ENCODE peak calls at places on chromosomes 2 and 18, in six cellular contexts. X is A549, E is GM20000, Y is thoracic aorta, L is AG09319, S is glutamatergic neuron. W is an unnamed sample.

GRCh38 chr2:84840306-84840705 is 40.6 kb downstream of the TRABD2A start:
- DNase-seq in X (peak), E (no peak), Y (no peak), L (no peak), S (no peak), W (no peak)

GRCh38 chr2:120736202-120736954 is 710 bp downstream of the GLI2 start:
- DNase-seq in X (peak), E (no peak), Y (no peak), L (no peak), S (no peak), W (no peak)

GRCh38 chr2:183291436-183291835 is 167.2 kb downstream of the NUP35 start:
- DNase-seq in X (no peak), E (no peak), Y (no peak), L (no peak), S (no peak), W (no peak)

GRCh38 chr2:239664216-239664785 is 263.5 kb upstream of the HDAC4 start:
- DNase-seq in X (no peak), E (no peak), Y (no peak), L (no peak), S (no peak), W (no peak)

GRCh38 chr2:189281151-189281550 is 101.6 kb upstream of the COL5A2 start:
- DNase-seq in X (no peak), E (no peak), Y (no peak), L (no peak), S (no peak), W (no peak)

GRCh38 chr2:235966932-235967331 is 201.3 kb downstream of the GBX2 start:
- DNase-seq in X (no peak), E (no peak), Y (no peak), L (no peak), S (no peak), W (no peak)

GRCh38 chr2:133506962-133507361 is 61.3 kb downstream of the NCKAP5 start:
- DNase-seq in X (no peak), E (no peak), Y (no peak), L (no peak), S (no peak), W (no peak)

GRCh38 chr2:64731306-64731654 is 77.6 kb upstream of the SERTAD2 start:
- DNase-seq in X (no peak), E (no peak), Y (no peak), L (no peak), S (no peak), W (no peak)

GRCh38 chr18:11387880-11388279 is 221.5 kb upstream of the SLC35G4 start:
- DNase-seq in X (peak), E (peak), Y (peak), L (no peak), S (no peak), W (peak)

GRCh38 chr2:10495311-10495987 is 47.3 kb upstream of the ODC1 start:
- DNase-seq in X (no peak), E (no peak), Y (no peak), L (no peak), S (no peak), W (peak)

GRCh38 chr2:69937968-69938367 is 23.1 kb downstream of the MXD1 start:
- DNase-seq in X (no peak), E (no peak), Y (no peak), L (no peak), S (no peak), W (no peak)

GRCh38 chr2:69244889-69245288 is 142.1 kb downstream of the GFPT1 start:
- DNase-seq in X (no peak), E (no peak), Y (no peak), L (no peak), S (no peak), W (no peak)

GRCh38 chr18:34121157-34121807 is 103.4 kb downstream of the NOL4 start:
- DNase-seq in X (no peak), E (no peak), Y (no peak), L (no peak), S (no peak), W (no peak)

GRCh38 chr2:204530464-204530805 is 14.8 kb upstream of the PARD3B start:
- DNase-seq in X (no peak), E (no peak), Y (no peak), L (no peak), S (no peak), W (no peak)

GRCh38 chr18:70289351-70290330 is 796 bp downstream of the SOCS6 start:
- DNase-seq in X (no peak), E (peak), Y (no peak), L (no peak), S (peak), W (peak)

GRCh38 chr18:6994053-6994452 is 123.5 kb downstream of the LAMA1 start:
- DNase-seq in X (no peak), E (no peak), Y (no peak), L (no peak), S (no peak), W (no peak)

GRCh38 chr2:119158563-119159347 is at the start of gene C1QL2:
- DNase-seq in X (peak), E (no peak), Y (no peak), L (no peak), S (peak), W (no peak)

GRCh38 chr2:47043142-47043890 is 111.8 kb downstream of the STPG4 start:
- DNase-seq in X (peak), E (no peak), Y (no peak), L (peak), S (peak), W (no peak)

GRCh38 chr2:143068094-143068890 is 60.9 kb upstream of the ARHGAP15 start:
- DNase-seq in X (no peak), E (no peak), Y (no peak), L (no peak), S (no peak), W (no peak)

GRCh38 chr2:30649828-30650227 is 157.4 kb downstream of the CAPN13 start:
- DNase-seq in X (no peak), E (no peak), Y (no peak), L (no peak), S (no peak), W (no peak)

GRCh38 chr2:47257837-47258436 is 102.8 kb upstream of the STPG4 start:
- DNase-seq in X (no peak), E (peak), Y (no peak), L (no peak), S (no peak), W (no peak)

GRCh38 chr2:182103531-182103930 is 117.9 kb downstream of the PPP1R1C start:
- DNase-seq in X (no peak), E (no peak), Y (no peak), L (no peak), S (no peak), W (no peak)

GRCh38 chr2:51710222-51710621 is 678.3 kb upstream of the NRXN1 start:
- DNase-seq in X (peak), E (peak), Y (no peak), L (no peak), S (peak), W (peak)

GRCh38 chr2:224870341-224870740 is 154.2 kb upstream of the CCDC195 start:
- DNase-seq in X (no peak), E (no peak), Y (no peak), L (no peak), S (no peak), W (no peak)

GRCh38 chr2:189412330-189412953 is 28.8 kb upstream of the WDR75 start:
- DNase-seq in X (peak), E (peak), Y (no peak), L (peak), S (peak), W (peak)

GRCh38 chr2:72915907-72916742 is 1.2 kb upstream of the EMX1 start:
- DNase-seq in X (peak), E (peak), Y (no peak), L (no peak), S (peak), W (peak)

GRCh38 chr2:241894681-241895426 is 25.3 kb downstream of the RTP5 start:
- DNase-seq in X (no peak), E (no peak), Y (no peak), L (no peak), S (no peak), W (no peak)

GRCh38 chr2:96961551-96961950 is 24.8 kb downstream of the FAM178B start:
- DNase-seq in X (no peak), E (no peak), Y (no peak), L (no peak), S (no peak), W (no peak)

GRCh38 chr18:79413901-79414300 is 18.2 kb downstream of the NFATC1 start:
- DNase-seq in X (no peak), E (no peak), Y (no peak), L (no peak), S (no peak), W (no peak)

GRCh38 chr18:59733411-59733810 is 36.2 kb upstream of the CCBE1 start:
- DNase-seq in X (no peak), E (no peak), Y (no peak), L (no peak), S (no peak), W (no peak)

GRCh38 chr2:226622484-226622883 is 177.1 kb downstream of the IRS1 start:
- DNase-seq in X (peak), E (no peak), Y (no peak), L (no peak), S (no peak), W (no peak)
- TF ChIP-seq CTCF in X (no peak), E (no peak), Y (no peak), L (no peak), S (no peak), W (no peak)

DNA sequence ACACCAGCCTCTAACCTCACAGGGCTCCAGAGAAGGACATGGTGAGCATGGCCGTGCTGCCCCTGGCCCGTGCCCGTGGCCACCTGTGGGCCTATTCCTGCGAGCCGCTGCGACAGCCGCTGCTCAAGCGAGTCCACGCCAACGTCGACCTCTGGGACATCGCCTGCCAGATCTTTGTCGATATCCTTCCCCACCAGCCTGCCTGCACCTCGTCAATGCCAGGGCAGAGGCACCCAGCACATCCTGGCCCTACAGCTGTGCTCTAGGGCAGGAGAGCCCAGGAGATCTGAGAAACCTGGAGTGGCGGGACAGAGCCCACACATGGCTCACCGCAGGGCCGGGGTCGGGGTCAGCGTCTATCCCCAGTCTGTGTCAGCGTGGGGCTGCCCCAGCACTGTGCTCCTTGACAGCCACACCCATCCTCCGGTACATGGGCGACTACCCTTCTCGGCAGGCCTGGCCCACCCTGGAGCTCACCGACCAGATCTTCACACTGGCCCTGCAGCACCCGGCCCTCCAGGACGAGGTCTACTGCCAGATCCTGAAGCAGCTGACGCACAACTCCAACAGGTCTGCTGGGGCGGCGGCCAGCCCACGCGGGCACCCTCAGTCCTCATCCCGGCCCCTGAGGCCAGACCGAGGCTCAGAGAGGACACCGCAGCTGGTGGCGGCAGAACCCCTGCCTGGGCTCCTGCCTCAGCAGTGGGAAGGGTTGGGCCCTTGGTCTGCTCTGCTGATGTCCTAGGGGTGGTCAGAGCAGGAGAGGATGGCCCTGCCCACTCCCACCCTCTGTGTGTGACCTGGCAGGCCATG is 14.6 kb upstream of the GPR17 start:
- DNase-seq in X (no peak), E (no peak), Y (no peak), L (no peak), S (no peak), W (no peak)
- TF ChIP-seq CTCF in X (no peak), E (no peak), Y (no peak), L (no peak), S (no peak), W (no peak)

DNA sequence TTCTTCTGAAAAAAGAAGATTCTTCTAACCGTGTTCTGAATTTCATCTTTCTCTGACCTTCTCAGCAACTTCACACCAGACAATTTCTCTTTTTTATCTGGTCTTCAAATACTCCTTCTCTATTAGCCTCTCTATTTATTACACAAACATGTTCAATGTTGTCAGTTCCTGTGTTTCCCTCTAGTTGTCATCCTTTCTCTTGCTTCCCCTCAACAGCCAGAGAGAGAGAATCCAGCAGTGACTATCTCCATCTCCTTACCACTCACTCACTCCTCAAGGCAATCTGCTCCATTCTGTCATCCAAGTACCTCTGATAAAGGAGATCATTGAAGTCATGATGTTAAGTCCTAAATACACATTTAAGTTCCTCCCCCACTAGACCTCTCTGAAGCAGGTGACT is 491.9 kb upstream of the CHAC2 start:
- DNase-seq in X (no peak), E (no peak), Y (no peak), L (no peak), S (no peak), W (no peak)
- TF ChIP-seq CTCF in X (no peak), E (no peak), Y (no peak), L (no peak), S (no peak), W (no peak)

GRCh38 chr2:196431076-196431475 is 208.4 kb upstream of the CCDC150 start:
- DNase-seq in X (no peak), E (no peak), Y (no peak), L (no peak), S (no peak), W (no peak)

GRCh38 chr2:196433116-196433515 is 206.4 kb upstream of the CCDC150 start:
- DNase-seq in X (no peak), E (no peak), Y (no peak), L (no peak), S (no peak), W (no peak)

GRCh38 chr2:196434217-196434616 is 205.3 kb upstream of the CCDC150 start:
- DNase-seq in X (no peak), E (no peak), Y (no peak), L (no peak), S (no peak), W (no peak)

GRCh38 chr2:196435189-196435588 is 204.3 kb upstream of the CCDC150 start:
- DNase-seq in X (no peak), E (no peak), Y (no peak), L (no peak), S (no peak), W (no peak)

GRCh38 chr2:196431957-196432356 is 207.6 kb upstream of the CCDC150 start:
- DNase-seq in X (peak), E (no peak), Y (no peak), L (no peak), S (no peak), W (no peak)
- TF ChIP-seq CTCF in X (peak), E (no peak), Y (no peak), L (peak), S (peak), W (no peak)

DNA sequence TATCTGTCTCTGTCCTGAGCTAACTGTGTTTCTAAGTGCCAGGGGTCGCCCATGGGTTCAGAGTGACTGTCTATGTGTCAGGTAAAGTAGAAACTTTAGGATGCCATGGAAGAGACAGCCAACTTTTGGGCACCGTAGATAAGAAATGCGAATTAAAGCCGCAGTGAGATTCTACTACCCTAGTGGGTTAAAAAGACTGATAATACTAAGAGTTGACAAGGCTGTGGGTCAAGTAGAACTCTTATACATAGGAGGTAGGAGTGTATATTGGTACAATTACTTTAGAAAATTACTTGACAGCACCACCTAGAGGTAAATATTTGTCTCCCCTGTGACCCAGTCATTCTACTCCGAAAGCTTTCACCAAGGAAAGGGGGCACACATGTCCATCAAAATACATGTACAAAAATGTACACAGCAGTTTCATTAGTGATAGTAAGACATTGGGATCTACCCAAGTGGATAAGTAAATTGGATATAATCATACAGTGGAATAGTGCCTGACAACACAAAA is 371.3 kb downstream of the SLC4A3 start:
- DNase-seq in X (no peak), E (no peak), Y (no peak), L (no peak), S (no peak), W (no peak)
- TF ChIP-seq CTCF in X (no peak), E (no peak), Y (no peak), L (no peak), S (no peak), W (no peak)

GRCh38 chr2:25041307-25041927 is 459 bp upstream of the EFR3B start:
- DNase-seq in X (peak), E (peak), Y (no peak), L (peak), S (peak), W (peak)
- TF ChIP-seq CTCF in X (peak), E (no peak), Y (peak), L (peak), S (peak), W (no peak)

W was measured in GM13976.